ENCODE peak calls at places on chromosomes 2 and 18, in seven cellular contexts. W is ELR, T is H54, X is AG09319, Y is epithelial cell of esophagus, N is omental fat pad, J is astrocyte of the spinal cord. V is an unnamed sample.
A peak's percentile ranks its signal among the peaks of the same experiment; 100 is the strongest.

GRCh38 chr18:32831781-32832180 is 59.0 kb upstream of the KLHL14 start:
- DNase-seq in W (no peak), T (no peak), X (no peak), Y (peak; percentile 61), N (no peak), J (no peak), V (no peak)

GRCh38 chr2:45469314-45470099 is 141.6 kb downstream of the SRBD1 start:
- DNase-seq in W (no peak), T (no peak), X (no peak), Y (peak; percentile 61), N (no peak), J (no peak), V (no peak)

GRCh38 chr2:137969418-137969765 is 5.1 kb downstream of the HNMT start:
- DNase-seq in W (peak; percentile 58), T (peak; percentile 23), X (peak; percentile 78), Y (peak; percentile 84), N (no peak), J (peak; percentile 91), V (no peak)

GRCh38 chr2:185208261-185208660 is 530.3 kb upstream of the FSIP2 start:
- DNase-seq in W (peak; percentile 70), T (no peak), X (no peak), Y (peak; percentile 68), N (no peak), J (peak; percentile 50), V (no peak)

GRCh38 chr2:232693344-232693743 is 3.8 kb upstream of the GIGYF2 start:
- DNase-seq in W (no peak), T (no peak), X (no peak), Y (no peak), N (no peak), J (no peak), V (no peak)

GRCh38 chr18:51385270-51385669 is 187.8 kb upstream of the MEX3C start:
- DNase-seq in W (no peak), T (no peak), X (no peak), Y (no peak), N (no peak), J (no peak), V (no peak)

GRCh38 chr2:128442891-128443302 is 124.2 kb upstream of the HS6ST1 start:
- DNase-seq in W (no peak), T (no peak), X (no peak), Y (no peak), N (no peak), J (no peak), V (peak; percentile 80)

GRCh38 chr2:162123806-162124758 is 28.0 kb downstream of the GCG start:
- DNase-seq in W (peak; percentile 78), T (no peak), X (no peak), Y (peak; percentile 68), N (no peak), J (peak; percentile 70), V (no peak)

GRCh38 chr2:32745191-32745590 is 117.3 kb downstream of the TTC27 start:
- DNase-seq in W (peak; percentile 70), T (no peak), X (no peak), Y (peak; percentile 47), N (no peak), J (peak; percentile 19), V (no peak)

GRCh38 chr2:200378652-200379290 is 72.3 kb downstream of the SPATS2L start:
- DNase-seq in W (peak; percentile 49), T (no peak), X (no peak), Y (no peak), N (no peak), J (peak; percentile 88), V (no peak)

GRCh38 chr18:48611785-48612480 is 73.1 kb downstream of the CTIF start:
- DNase-seq in W (no peak), T (no peak), X (no peak), Y (no peak), N (no peak), J (no peak), V (no peak)

GRCh38 chr18:45602926-45603325 is 12.3 kb upstream of the SLC14A2 start:
- DNase-seq in W (peak; percentile 6), T (no peak), X (no peak), Y (peak; percentile 65), N (no peak), J (no peak), V (no peak)

GRCh38 chr2:17416891-17417391 is 101.3 kb downstream of the RAD51AP2 start:
- DNase-seq in W (peak; percentile 12), T (no peak), X (no peak), Y (peak; percentile 98), N (no peak), J (peak; percentile 98), V (no peak)

GRCh38 chr18:62524443-62525200 is 1.8 kb downstream of the ZCCHC2 start:
- DNase-seq in W (peak; percentile 69), T (no peak), X (no peak), Y (peak; percentile 72), N (no peak), J (peak; percentile 60), V (peak; percentile 76)